ENCODE peak calls at places on chromosomes 12 and 14, in seven cellular contexts. O is AG10803, G is fibroblast of mammary gland, C is GM13977, B is thoracic aorta, N is breast epithelium, Y is right atrium auricular region. M is an unnamed sample.

GRCh38 chr12:32074432-32074831 is 32.2 kb upstream of the BICD1 start:
- DNase-seq in O (no peak), G (no peak), C (no peak), B (no peak), N (no peak), Y (no peak), M (no peak)

GRCh38 chr12:64526859-64527258 is 74.9 kb downstream of the TBK1 start:
- DNase-seq in O (peak; percentile 59), G (peak; percentile 78), C (no peak), B (no peak), N (no peak), Y (no peak), M (no peak)

GRCh38 chr12:10661338-10661737 is 12.5 kb downstream of the STYK1 start:
- DNase-seq in O (peak; percentile 55), G (peak; percentile 67), C (no peak), B (no peak), N (no peak), Y (no peak), M (no peak)

GRCh38 chr12:89863332-89863938 is 154.8 kb upstream of the ATP2B1 start:
- DNase-seq in O (no peak), G (no peak), C (peak; percentile 49), B (no peak), N (no peak), Y (no peak), M (peak; percentile 81)

GRCh38 chr14:32939254-32940065 is 781 bp downstream of the NPAS3 start:
- DNase-seq in O (peak; percentile 77), G (peak; percentile 68), C (peak; percentile 52), B (no peak), N (peak; percentile 79), Y (no peak), M (no peak)

GRCh38 chr12:81644503-81644902 is 114.6 kb downstream of the PPFIA2 start:
- DNase-seq in O (peak; percentile 48), G (peak; percentile 64), C (peak; percentile 39), B (no peak), N (no peak), Y (no peak), M (no peak)

GRCh38 chr12:4858385-4858784 is 51.3 kb upstream of the KCNA1 start:
- DNase-seq in O (no peak), G (no peak), C (peak; percentile 35), B (no peak), N (no peak), Y (no peak), M (no peak)

GRCh38 chr14:102451064-102451352 is 58.6 kb downstream of the ANKRD9 start:
- DNase-seq in O (no peak), G (no peak), C (no peak), B (no peak), N (no peak), Y (no peak), M (no peak)

GRCh38 chr12:107515446-107515958 is 170.1 kb upstream of the PWP1 start:
- DNase-seq in O (peak; percentile 91), G (peak; percentile 99), C (no peak), B (peak; percentile 46), N (peak; percentile 28), Y (peak; percentile 87), M (no peak)

GRCh38 chr12:58204086-58204485 is 262.7 kb downstream of the ATP23 start:
- DNase-seq in O (peak; percentile 1), G (peak; percentile 4), C (no peak), B (no peak), N (no peak), Y (no peak), M (no peak)

GRCh38 chr12:93137656-93138612 is 208.8 kb upstream of the EEA1 start:
- DNase-seq in O (peak; percentile 84), G (peak; percentile 96), C (peak; percentile 31), B (no peak), N (peak; percentile 50), Y (no peak), M (no peak)

GRCh38 chr12:117882181-117882580 is 86.6 kb downstream of the KSR2 start:
- DNase-seq in O (no peak), G (no peak), C (no peak), B (no peak), N (no peak), Y (no peak), M (no peak)

GRCh38 chr14:51447411-51447810 is 204.3 kb upstream of the FRMD6 start:
- DNase-seq in O (no peak), G (no peak), C (no peak), B (no peak), N (no peak), Y (no peak), M (no peak)

GRCh38 chr14:99395904-99396530 is 84.6 kb downstream of the SETD3 start:
- DNase-seq in O (peak; percentile 33), G (peak; percentile 56), C (no peak), B (no peak), N (no peak), Y (no peak), M (no peak)

GRCh38 chr14:78172428-78172827 is 2.3 kb downstream of the NRXN3 start:
- DNase-seq in O (no peak), G (no peak), C (no peak), B (no peak), N (no peak), Y (no peak), M (no peak)

GRCh38 chr14:89903340-89903965 is 51.1 kb downstream of the EFCAB11 start:
- DNase-seq in O (no peak), G (no peak), C (no peak), B (no peak), N (no peak), Y (no peak), M (no peak)

GRCh38 chr12:27870939-27871338 is 90.9 kb upstream of the MANSC4 start:
- DNase-seq in O (peak; percentile 90), G (peak; percentile 55), C (no peak), B (no peak), N (no peak), Y (no peak), M (no peak)

GRCh38 chr12:104213952-104214351 is 1.6 kb upstream of the TXNRD1 start:
- DNase-seq in O (peak; percentile 99), G (peak; percentile 98), C (no peak), B (no peak), N (peak; percentile 40), Y (no peak), M (no peak)

GRCh38 chr14:68926236-68926635 is 52.9 kb downstream of the ACTN1 start:
- DNase-seq in O (no peak), G (no peak), C (no peak), B (no peak), N (no peak), Y (no peak), M (no peak)

GRCh38 chr12:15122349-15122748 is 98.9 kb downstream of the RERG start:
- DNase-seq in O (no peak), G (peak; percentile 4), C (no peak), B (no peak), N (no peak), Y (no peak), M (no peak)

GRCh38 chr12:109604902-109605536 is 31.4 kb downstream of the MVK start:
- DNase-seq in O (no peak), G (no peak), C (no peak), B (no peak), N (no peak), Y (no peak), M (no peak)

GRCh38 chr12:4322789-4323188 is 1.8 kb downstream of the TIGAR start:
- DNase-seq in O (no peak), G (no peak), C (no peak), B (no peak), N (no peak), Y (no peak), M (no peak)

GRCh38 chr14:68659021-68659931 is 133.6 kb downstream of the ZFP36L1 start:
- DNase-seq in O (peak; percentile 68), G (peak; percentile 51), C (no peak), B (no peak), N (peak; percentile 27), Y (peak; percentile 58), M (no peak)

GRCh38 chr12:39772708-39773665 is 153.4 kb upstream of the ABCD2 start:
- DNase-seq in O (no peak), G (peak; percentile 21), C (no peak), B (no peak), N (no peak), Y (no peak), M (no peak)

GRCh38 chr12:46459881-46460545 is 87.4 kb upstream of the SLC38A2 start:
- DNase-seq in O (no peak), G (no peak), C (no peak), B (no peak), N (no peak), Y (no peak), M (peak; percentile 36)

GRCh38 chr12:26628234-26628633 is 204.8 kb downstream of the ITPR2 start:
- DNase-seq in O (peak; percentile 49), G (peak; percentile 44), C (no peak), B (no peak), N (no peak), Y (no peak), M (no peak)

GRCh38 chr14:105356927-105357326 is 41.4 kb upstream of the TEX22 start:
- DNase-seq in O (no peak), G (no peak), C (no peak), B (no peak), N (no peak), Y (no peak), M (no peak)
- TF ChIP-seq CTCF in O (no peak), G (no peak), C (no peak), B (no peak), N (no peak), Y (no peak), M (no peak)

GRCh38 chr12:54824402-54824801 is 29.9 kb upstream of the MUCL1 start:
- DNase-seq in O (no peak), G (no peak), C (no peak), B (no peak), N (no peak), Y (no peak), M (no peak)
- TF ChIP-seq CTCF in O (peak; percentile 15), G (peak; percentile 10), C (no peak), B (peak; percentile 16), N (no peak), Y (peak; percentile 23), M (peak; percentile 40)

GRCh38 chr12:54172102-54172630 is 16.6 kb downstream of the SMUG1 start:
- DNase-seq in O (no peak), G (no peak), C (no peak), B (no peak), N (no peak), Y (no peak), M (no peak)

GRCh38 chr12:54173066-54173726 is 15.6 kb downstream of the SMUG1 start:
- DNase-seq in O (peak; percentile 28), G (peak; percentile 27), C (peak; percentile 63), B (no peak), N (no peak), Y (no peak), M (no peak)

GRCh38 chr12:54167500-54167896 is 21.3 kb downstream of the SMUG1 start:
- DNase-seq in O (no peak), G (no peak), C (no peak), B (no peak), N (no peak), Y (no peak), M (no peak)

GRCh38 chr12:54166543-54167499 is 22.0 kb downstream of the SMUG1 start:
- DNase-seq in O (peak; percentile 4), G (no peak), C (no peak), B (no peak), N (no peak), Y (no peak), M (no peak)

GRCh38 chr12:54169036-54169435 is 19.7 kb downstream of the SMUG1 start:
- DNase-seq in O (no peak), G (no peak), C (no peak), B (no peak), N (no peak), Y (no peak), M (no peak)
- TF ChIP-seq CTCF in O (peak; percentile 11), G (no peak), C (no peak), B (no peak), N (no peak), Y (no peak), M (peak; percentile 23)

GRCh38 chr12:62435337-62436163 is 31.1 kb upstream of the MON2 start:
- DNase-seq in O (peak; percentile 62), G (peak; percentile 60), C (peak; percentile 54), B (peak; percentile 9), N (no peak), Y (peak; percentile 71), M (no peak)
- TF ChIP-seq CTCF in O (peak; percentile 66), G (peak; percentile 68), C (peak; percentile 59), B (peak; percentile 61), N (peak; percentile 17), Y (peak; percentile 66), M (peak; percentile 64)